ENCODE peak calls at places on chromosome 20, in eight cellular contexts. N, B, T, O, P, H, V and J are unnamed samples.
A peak's percentile ranks its signal among the peaks of the same experiment; 100 is the strongest.

GRCh38 chr20:8339313-8339712 is 207.2 kb downstream of the PLCB1 start:
- DNase-seq in P (no peak), V (no peak), O (no peak), T (no peak), B (no peak), H (no peak), N (no peak), J (no peak)

GRCh38 chr20:58056021-58056591 is 172.3 kb downstream of the ANKRD60 start:
- DNase-seq in V (no peak), O (no peak), T (no peak), H (no peak), N (no peak), B (no peak), P (no peak), J (no peak)

GRCh38 chr20:58287638-58288037 is 21.9 kb upstream of the RAB22A start:
- DNase-seq in V (no peak), T (no peak), N (no peak), B (peak; percentile 23), O (no peak), P (no peak), H (no peak), J (no peak)

GRCh38 chr20:59891581-59891980 is 41.9 kb downstream of the SYCP2 start:
- DNase-seq in H (no peak), P (no peak), T (no peak), N (no peak), O (no peak), B (no peak), V (no peak), J (no peak)

GRCh38 chr20:47668313-47669156 is 116.7 kb downstream of the SULF2 start:
- DNase-seq in O (no peak), T (no peak), H (no peak), V (no peak), P (no peak), B (no peak), N (no peak), J (no peak)

GRCh38 chr20:53425481-53425880 is 168.2 kb downstream of the ZNF217 start:
- DNase-seq in H (no peak), V (no peak), T (no peak), O (no peak), P (no peak), N (no peak), B (no peak), J (no peak)

GRCh38 chr20:46551508-46552280 is 1.2 kb upstream of the OCSTAMP start:
- DNase-seq in T (no peak), H (peak; percentile 69), O (no peak), V (no peak), B (peak; percentile 10), N (peak; percentile 34), P (no peak), J (no peak)

GRCh38 chr20:48722737-48723191 is 105.0 kb downstream of the PREX1 start:
- DNase-seq in H (peak; percentile 18), N (no peak), B (peak; percentile 63), V (peak; percentile 32), P (no peak), O (no peak), T (peak; percentile 37), J (no peak)

GRCh38 chr20:17971571-17972013 is 2.8 kb downstream of the MGME1 start:
- DNase-seq in B (peak; percentile 85), T (no peak), V (no peak), N (peak; percentile 48), P (peak; percentile 72), O (no peak), H (peak; percentile 80), J (no peak)

GRCh38 chr20:41081276-41081814 is 52.7 kb downstream of the TOP1 start:
- DNase-seq in T (no peak), B (peak; percentile 90), H (no peak), N (no peak), V (no peak), P (no peak), O (peak; percentile 33), J (no peak)

GRCh38 chr20:15756001-15756400 is 817.2 kb downstream of the KIF16B start:
- DNase-seq in B (no peak), V (no peak), P (no peak), T (no peak), H (no peak), N (no peak), O (no peak), J (peak; percentile 14)

GRCh38 chr20:25389381-25389857 is 1.2 kb downstream of the ABHD12 start:
- DNase-seq in B (peak; percentile 60), H (peak; percentile 33), T (no peak), O (no peak), N (peak; percentile 10), P (no peak), V (peak; percentile 27), J (no peak)

GRCh38 chr20:13008761-13009681 is at the start of gene SPTLC3:
- DNase-seq in V (peak; percentile 77), T (peak; percentile 39), H (peak; percentile 53), B (peak; percentile 61), P (no peak), N (peak; percentile 49), O (peak; percentile 53), J (no peak)

GRCh38 chr20:54389872-54390271 is 85.5 kb upstream of the DOK5 start:
- DNase-seq in H (no peak), B (no peak), T (no peak), V (no peak), P (no peak), N (no peak), O (no peak), J (no peak)

GRCh38 chr20:58058421-58059140 is 169.9 kb downstream of the ANKRD60 start:
- DNase-seq in V (no peak), H (no peak), N (no peak), T (no peak), B (no peak), P (no peak), O (no peak), J (no peak)

GRCh38 chr20:38863024-38863851 is 57.7 kb downstream of the PPP1R16B start:
- DNase-seq in V (no peak), H (no peak), O (no peak), B (no peak), P (no peak), N (no peak), T (no peak), J (no peak)

GRCh38 chr20:16367948-16368560 is 205.2 kb downstream of the KIF16B start:
- DNase-seq in T (no peak), P (no peak), H (no peak), N (no peak), O (no peak), B (peak; percentile 17), V (no peak), J (no peak)

GRCh38 chr20:58776109-58776508 is 74.6 kb downstream of the GNAS-AS1 start:
- DNase-seq in O (no peak), H (no peak), N (no peak), T (no peak), B (no peak), P (no peak), V (no peak), J (no peak)

GRCh38 chr20:8361779-8362178 is 229.7 kb downstream of the PLCB1 start:
- DNase-seq in V (no peak), B (no peak), N (no peak), H (no peak), P (no peak), T (no peak), O (no peak), J (no peak)

GRCh38 chr20:8361008-8361652 is 229.1 kb downstream of the PLCB1 start:
- DNase-seq in T (no peak), H (no peak), B (peak; percentile 52), P (no peak), O (no peak), N (no peak), V (no peak), J (no peak)

GRCh38 chr20:48189177-48189576 is 403.9 kb upstream of the SULF2 start:
- DNase-seq in H (peak; percentile 53), V (no peak), P (no peak), N (no peak), T (peak; percentile 52), O (no peak), B (peak; percentile 49), J (no peak)

GRCh38 chr20:33515569-33516216 is 25.8 kb downstream of the CBFA2T2 start:
- DNase-seq in P (no peak), H (peak; percentile 39), V (no peak), B (no peak), T (peak; percentile 14), O (no peak), N (no peak), J (no peak)
- TF ChIP-seq CTCF in P (no peak), H (peak; percentile 42), V (peak; percentile 20), B (peak; percentile 55), T (peak; percentile 47), O (peak; percentile 36), N (peak; percentile 33), J (peak; percentile 22)

GRCh38 chr20:44154521-44155001 is 32.4 kb downstream of the JPH2 start:
- DNase-seq in T (no peak), V (no peak), B (no peak), P (peak; percentile 24), N (no peak), O (no peak), H (no peak), J (no peak)
- TF ChIP-seq CTCF in T (no peak), V (no peak), B (no peak), P (peak; percentile 23), N (no peak), O (no peak), H (no peak), J (no peak)

GRCh38 chr20:37852666-37853065 is 50.3 kb upstream of the VSTM2L start:
- DNase-seq in T (no peak), O (no peak), V (no peak), N (no peak), H (no peak), P (no peak), B (no peak), J (no peak)

GRCh38 chr20:37848706-37849105 is 54.2 kb upstream of the VSTM2L start:
- DNase-seq in O (no peak), B (no peak), T (no peak), N (no peak), V (no peak), P (no peak), H (no peak), J (no peak)

GRCh38 chr20:37849169-37849568 is 53.8 kb upstream of the VSTM2L start:
- DNase-seq in P (no peak), H (no peak), O (no peak), T (no peak), N (no peak), B (no peak), V (no peak), J (no peak)

GRCh38 chr20:37853823-37854375 is 49.0 kb upstream of the VSTM2L start:
- DNase-seq in H (no peak), V (no peak), P (no peak), N (no peak), T (no peak), B (no peak), O (no peak), J (no peak)

DNA sequence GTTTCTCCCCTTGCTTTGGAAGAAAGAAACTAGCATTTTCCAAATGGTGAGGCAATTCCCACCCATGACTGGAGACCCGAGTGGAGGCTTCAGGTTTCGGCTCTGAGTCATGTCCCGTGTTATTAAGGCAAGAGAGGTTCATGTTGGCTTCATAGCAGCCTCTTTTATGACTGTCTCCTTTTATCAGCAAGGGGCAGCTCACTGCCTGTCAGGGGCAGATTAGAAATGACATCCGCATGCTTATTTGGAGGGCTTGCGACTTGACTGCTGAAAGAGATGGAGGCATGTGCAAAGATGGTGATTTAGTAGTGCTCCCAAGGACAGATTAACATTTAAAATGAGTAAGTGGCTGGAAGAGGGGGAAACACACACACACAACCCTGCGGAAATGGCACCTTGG is 52.2 kb upstream of the VSTM2L start:
- DNase-seq in H (no peak), T (no peak), B (peak; percentile 36), P (no peak), V (no peak), O (no peak), N (peak; percentile 43), J (no peak)
- TF ChIP-seq CTCF in H (no peak), T (no peak), B (no peak), P (no peak), V (no peak), O (no peak), N (no peak), J (no peak)

GRCh38 chr20:35742741-35743523 is 872 bp upstream of the RBM39 start:
- DNase-seq in T (no peak), N (peak; percentile 34), V (peak; percentile 31), O (no peak), H (peak; percentile 32), B (peak; percentile 48), P (no peak), J (no peak)
- TF ChIP-seq CTCF in T (no peak), N (no peak), V (no peak), O (no peak), H (no peak), B (no peak), P (no peak), J (peak; percentile 6)